ENCODE peak calls at places on chromosome X, in eight cellular contexts. D is progenitor cell of endocrine pancreas; Z is activated B cell treated with CpG ODN at 0.5 μM for 24 hours; P is omental fat pad; U is heart right ventricle; H is activated T-cell treated with anti-CD3 and anti-CD28 coated beads, Interleukin-2, amount 50 U/mL, for 72 hours; K is HT1080; J is naive thymus-derived CD4-positive, alpha-beta T cell. L is an unnamed sample.

GRCh38 chrX:57929373-57929772 is 19.1 kb upstream of the ZXDA start:
- DNase-seq in U (no peak), H (no peak), Z (no peak), J (no peak), P (no peak), K (no peak), D (no peak), L (no peak)

GRCh38 chrX:133362538-133362937 is 52.8 kb downstream of the GPC4 start:
- DNase-seq in H (no peak), U (no peak), J (no peak), Z (no peak), P (no peak), K (no peak), D (no peak), L (no peak)

GRCh38 chrX:3143043-3143799 is 102.0 kb downstream of the ARSF start:
- DNase-seq in U (no peak), H (no peak), Z (no peak), D (no peak), J (no peak), K (peak), P (no peak), L (no peak)

GRCh38 chrX:40130207-40130606 is 32.4 kb upstream of the BCOR start:
- DNase-seq in H (no peak), Z (no peak), D (no peak), J (no peak), K (peak), U (no peak), P (no peak), L (no peak)

GRCh38 chrX:672931-673330 is 42.3 kb downstream of the SHOX start:
- DNase-seq in K (peak), Z (no peak), D (no peak), P (no peak), J (no peak), U (no peak), H (no peak), L (no peak)

GRCh38 chrX:17377047-17377692 is 2.2 kb downstream of the NHS start:
- DNase-seq in P (no peak), U (no peak), H (peak), Z (no peak), K (peak), D (peak), J (no peak), L (peak)

GRCh38 chrX:17738002-17738713 is 865 bp downstream of the SCML1 start:
- DNase-seq in P (no peak), D (no peak), J (peak), U (peak), Z (peak), H (peak), K (peak), L (peak)

GRCh38 chrX:38817004-38817703 is 15.9 kb downstream of the MID1IP1 start:
- DNase-seq in P (no peak), Z (no peak), J (no peak), H (no peak), U (peak), K (peak), D (no peak), L (peak)

GRCh38 chrX:2391869-2392606 is 108.7 kb downstream of the DHRSX start:
- DNase-seq in D (no peak), U (no peak), J (no peak), K (peak), Z (no peak), H (no peak), P (no peak), L (no peak)

L was measured in psoas muscle.